ENCODE peak calls at places on chromosomes 5 and 9, in nine cellular contexts. Z is effector memory CD4-positive, alpha-beta T cell; U is body of pancreas; N is heart left ventricle; A is mesendoderm; Y is IMR-90; D is lung; C is neural progenitor cell; T is prostate gland. M is an unnamed sample. For H3K4me1 and H3K27me3, the result is how much of the 10 kb centered on the place peaks cover.

GRCh38 chr9:131239307-131239975 is 36.9 kb downstream of the FAM78A start:
- DNase-seq in Z (no peak), U (no peak), N (no peak), A (no peak), Y (no peak), D (no peak), C (no peak), T (no peak), M (no peak)

GRCh38 chr5:124438390-124439380 is 307.8 kb downstream of the ZNF608 start:
- DNase-seq in Z (no peak), U (no peak), N (no peak), A (peak), Y (no peak), D (no peak), C (peak), T (no peak), M (peak)

GRCh38 chr9:123383512-123384170 is 27.6 kb downstream of the CRB2 start:
- DNase-seq in Z (no peak), U (no peak), N (no peak), A (no peak), Y (no peak), D (no peak), C (no peak), T (no peak), M (no peak)

GRCh38 chr5:72034710-72035109 is 72.6 kb upstream of the MAP1B start:
- DNase-seq in Z (no peak), U (no peak), N (no peak), A (peak), Y (no peak), D (no peak), C (no peak), T (no peak), M (no peak)

GRCh38 chr5:92402045-92402444 is 1018.9 kb upstream of the ARRDC3 start:
- DNase-seq in Z (no peak), U (no peak), N (no peak), A (no peak), Y (peak), D (no peak), C (no peak), T (no peak), M (no peak)

GRCh38 chr5:151141535-151141934 is 16.0 kb downstream of the ANXA6 start:
- DNase-seq in Z (no peak), U (no peak), N (peak), A (no peak), Y (peak), D (no peak), C (peak), T (no peak), M (no peak)

GRCh38 chr5:65047225-65047624 is 278.5 kb downstream of the CWC27 start:
- DNase-seq in Z (no peak), U (no peak), N (no peak), A (no peak), Y (no peak), D (no peak), C (no peak), T (no peak), M (no peak)

GRCh38 chr5:141665995-141666940 is 15.1 kb upstream of the FCHSD1 start:
- DNase-seq in Z (no peak), U (no peak), N (no peak), A (no peak), Y (no peak), D (no peak), C (no peak), T (no peak), M (no peak)

GRCh38 chr9:6132650-6133049 is 83.0 kb upstream of the IL33 start:
- DNase-seq in Z (no peak), U (no peak), N (no peak), A (no peak), Y (no peak), D (no peak), C (no peak), T (no peak), M (no peak)

GRCh38 chr5:180583738-180584137 is 7.6 kb downstream of the SCGB3A1 start:
- DNase-seq in Z (no peak), U (no peak), N (no peak), A (no peak), Y (no peak), D (no peak), C (no peak), T (no peak), M (no peak)

GRCh38 chr5:51378778-51379652 is 4.2 kb upstream of the ISL1 start:
- DNase-seq in Z (no peak), U (peak), N (no peak), A (peak), Y (no peak), D (no peak), C (peak), T (no peak), M (no peak)

GRCh38 chr9:20044686-20045085 is 255.8 kb upstream of the SLC24A2 start:
- DNase-seq in Z (no peak), U (no peak), N (no peak), A (no peak), Y (peak), D (no peak), C (no peak), T (no peak), M (no peak)

GRCh38 chr5:43483210-43484048 is at the start of gene TMEM267:
- DNase-seq in Z (peak), U (peak), N (peak), A (peak), Y (peak), D (peak), C (peak), T (peak), M (peak)

GRCh38 chr9:6054280-6055099 is 39.1 kb upstream of the RANBP6 start:
- DNase-seq in Z (peak), U (peak), N (peak), A (peak), Y (peak), D (peak), C (peak), T (peak), M (no peak)

GRCh38 chr9:122346478-122347347 is 24.1 kb upstream of the PTGS1 start:
- DNase-seq in Z (no peak), U (peak), N (peak), A (peak), Y (no peak), D (peak), C (peak), T (peak), M (no peak)

GRCh38 chr5:80654054-80654390 is 430 bp upstream of the MSH3 start:
- DNase-seq in Z (no peak), U (no peak), N (peak), A (peak), Y (no peak), D (no peak), C (peak), T (no peak), M (no peak)

GRCh38 chr5:69265931-69266330 is 31.2 kb downstream of the CDK7 start:
- DNase-seq in Z (no peak), U (no peak), N (no peak), A (peak), Y (no peak), D (no peak), C (peak), T (no peak), M (no peak)

GRCh38 chr5:37836173-37837100 is 3.4 kb downstream of the GDNF start:
- DNase-seq in Z (no peak), U (no peak), N (no peak), A (peak), Y (peak), D (no peak), C (peak), T (no peak), M (no peak)

GRCh38 chr5:176762489-176762888 is 47.9 kb upstream of the UNC5A start:
- DNase-seq in Z (no peak), U (no peak), N (no peak), A (peak), Y (peak), D (no peak), C (no peak), T (no peak), M (peak)

GRCh38 chr9:89884356-89885083 is 279.7 kb downstream of the GADD45G start:
- DNase-seq in Z (no peak), U (no peak), N (peak), A (no peak), Y (no peak), D (no peak), C (no peak), T (no peak), M (peak)

GRCh38 chr5:57494104-57495098 is 11.8 kb upstream of the ACTBL2 start:
- DNase-seq in Z (no peak), U (peak), N (peak), A (peak), Y (peak), D (peak), C (no peak), T (peak), M (no peak)

GRCh38 chr5:52983731-52984620 is 5.2 kb upstream of the ITGA2 start:
- DNase-seq in Z (no peak), U (no peak), N (no peak), A (peak), Y (peak), D (no peak), C (no peak), T (no peak), M (no peak)

GRCh38 chr5:127942246-127943060 is 141.1 kb upstream of the SLC12A2 start:
- DNase-seq in Z (no peak), U (no peak), N (no peak), A (no peak), Y (peak), D (no peak), C (no peak), T (no peak), M (peak)

GRCh38 chr5:141077826-141078225 is 16.6 kb upstream of the PCDHB2 start:
- DNase-seq in Z (no peak), U (peak), N (no peak), A (no peak), Y (no peak), D (no peak), C (no peak), T (no peak), M (no peak)

GRCh38 chr9:1009101-1009707 is 32.7 kb downstream of the DMRT3 start:
- DNase-seq in Z (peak), U (peak), N (peak), A (peak), Y (peak), D (peak), C (peak), T (peak), M (no peak)

GRCh38 chr9:123996731-123997421 is 14.7 kb upstream of the LHX2 start:
- DNase-seq in Z (no peak), U (no peak), N (no peak), A (peak), Y (no peak), D (peak), C (peak), T (no peak), M (no peak)

GRCh38 chr5:128060644-128061388 is 22.8 kb upstream of the SLC12A2 start:
- DNase-seq in Z (no peak), U (no peak), N (no peak), A (no peak), Y (no peak), D (no peak), C (no peak), T (no peak), M (no peak)

GRCh38 chr5:95801532-95801931 is 21.0 kb downstream of the GLRX start:
- DNase-seq in Z (no peak), U (no peak), N (no peak), A (no peak), Y (no peak), D (no peak), C (no peak), T (no peak), M (peak)

GRCh38 chr5:175773534-175774070 is 97.8 kb upstream of the CPLX2 start:
- DNase-seq in Z (no peak), U (no peak), N (no peak), A (peak), Y (no peak), D (no peak), C (no peak), T (no peak), M (peak)

GRCh38 chr9:94919376-94920098 is 193.0 kb downstream of the AOPEP start:
- DNase-seq in Z (no peak), U (no peak), N (no peak), A (no peak), Y (peak), D (no peak), C (no peak), T (no peak), M (no peak)

GRCh38 chr9:94916956-94917355 is 190.5 kb downstream of the AOPEP start:
- DNase-seq in Z (no peak), U (no peak), N (no peak), A (no peak), Y (no peak), D (no peak), C (no peak), T (peak), M (no peak)

GRCh38 chr9:94915476-94916450 is 189.3 kb downstream of the AOPEP start:
- DNase-seq in Z (no peak), U (no peak), N (no peak), A (no peak), Y (no peak), D (no peak), C (no peak), T (no peak), M (peak)

GRCh38 chr9:94920439-94920951 is 194.0 kb downstream of the AOPEP start:
- DNase-seq in Z (no peak), U (no peak), N (no peak), A (peak), Y (peak), D (peak), C (no peak), T (no peak), M (no peak)

GRCh38 chr9:94918038-94918753 is 191.7 kb downstream of the AOPEP start:
- DNase-seq in Z (no peak), U (no peak), N (no peak), A (no peak), Y (no peak), D (no peak), C (no peak), T (no peak), M (peak)
- H3K4me1 ChIP-seq in Z (under half), U (under half), N (half or more), A (under half), Y (under half), D (under half), C (under half), T (under half), M (half or more)

GRCh38 chr9:97938081-97938644 is at the start of gene HEMGN:
- DNase-seq in Z (peak), U (no peak), N (no peak), A (no peak), Y (no peak), D (no peak), C (no peak), T (no peak), M (no peak)
- H3K27me3 ChIP-seq in Z (under half), U (under half), N (under half), A (under half), Y (half or more), D (under half), C (half or more), T (under half), M (under half)

GRCh38 chr5:1946776-1947175 is 64.1 kb upstream of the IRX4 start:
- DNase-seq in Z (no peak), U (no peak), N (peak), A (no peak), Y (no peak), D (no peak), C (no peak), T (no peak), M (no peak)

GRCh38 chr5:1948663-1949191 is 66.0 kb upstream of the IRX4 start:
- DNase-seq in Z (no peak), U (no peak), N (peak), A (no peak), Y (no peak), D (no peak), C (no peak), T (peak), M (no peak)

GRCh38 chr5:1946122-1946677 is 63.5 kb upstream of the IRX4 start:
- DNase-seq in Z (no peak), U (no peak), N (peak), A (no peak), Y (no peak), D (no peak), C (no peak), T (no peak), M (no peak)

GRCh38 chr5:1949253-1949652 is 66.5 kb upstream of the IRX4 start:
- DNase-seq in Z (no peak), U (no peak), N (no peak), A (no peak), Y (no peak), D (no peak), C (no peak), T (no peak), M (no peak)

DNA sequence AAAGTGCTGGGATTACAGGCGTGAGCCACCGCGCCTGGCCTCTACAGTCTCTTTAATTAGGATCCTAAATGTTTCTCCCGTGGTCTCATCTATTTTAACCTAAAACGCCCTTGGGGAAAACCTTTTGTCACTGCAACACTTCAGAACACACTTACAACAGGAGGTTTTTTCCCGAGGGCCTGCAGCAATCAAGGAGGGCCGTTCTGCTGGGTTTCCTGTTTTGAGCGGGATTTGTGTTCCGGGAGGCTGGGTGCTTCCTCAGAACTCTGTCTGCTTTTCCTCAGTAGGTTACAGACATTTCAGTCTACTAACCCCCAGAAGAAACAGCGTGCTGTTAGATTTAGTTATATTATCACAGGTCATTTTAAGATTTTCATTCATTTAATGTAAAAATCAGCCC is 65.4 kb upstream of the IRX4 start:
- DNase-seq in Z (no peak), U (no peak), N (no peak), A (peak), Y (no peak), D (no peak), C (no peak), T (no peak), M (no peak)
- H3K4me1 ChIP-seq in Z (under half), U (under half), N (under half), A (under half), Y (under half), D (under half), C (under half), T (under half), M (under half)

GRCh38 chr9:76886318-76886717 is 19.6 kb downstream of the PRUNE2 start:
- DNase-seq in Z (no peak), U (no peak), N (no peak), A (no peak), Y (no peak), D (no peak), C (no peak), T (no peak), M (no peak)

GRCh38 chr9:76884823-76885222 is 21.1 kb downstream of the PRUNE2 start:
- DNase-seq in Z (no peak), U (no peak), N (no peak), A (no peak), Y (no peak), D (no peak), C (no peak), T (no peak), M (no peak)

GRCh38 chr9:76883341-76883740 is 22.6 kb downstream of the PRUNE2 start:
- DNase-seq in Z (no peak), U (no peak), N (no peak), A (peak), Y (no peak), D (no peak), C (no peak), T (no peak), M (no peak)

GRCh38 chr9:76880210-76880609 is 25.7 kb downstream of the PRUNE2 start:
- DNase-seq in Z (no peak), U (no peak), N (no peak), A (no peak), Y (no peak), D (no peak), C (no peak), T (no peak), M (no peak)

DNA sequence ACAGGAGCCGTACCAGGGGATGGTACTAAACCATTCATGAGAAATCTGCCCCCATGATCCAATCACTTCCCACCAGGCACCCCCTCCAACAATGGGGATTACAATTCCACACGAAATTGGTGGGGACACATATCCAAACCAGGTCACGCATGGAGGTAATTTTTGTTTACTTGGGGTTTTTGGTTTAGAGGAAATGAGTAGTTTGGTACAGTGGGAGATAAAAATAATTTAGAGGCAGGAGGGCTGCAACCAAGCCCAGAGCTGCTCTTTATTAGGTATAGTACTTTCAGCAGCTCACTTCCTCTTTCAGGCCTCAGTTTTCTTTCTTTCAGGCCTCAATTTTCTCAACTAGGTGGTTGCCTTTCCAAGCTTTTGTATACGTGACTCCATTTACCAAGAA is 23.2 kb downstream of the PRUNE2 start:
- DNase-seq in Z (no peak), U (no peak), N (no peak), A (no peak), Y (no peak), D (no peak), C (no peak), T (no peak), M (no peak)
- H3K27me3 ChIP-seq in Z (under half), U (under half), N (under half), A (under half), Y (under half), D (under half), C (under half), T (under half), M (under half)

DNA sequence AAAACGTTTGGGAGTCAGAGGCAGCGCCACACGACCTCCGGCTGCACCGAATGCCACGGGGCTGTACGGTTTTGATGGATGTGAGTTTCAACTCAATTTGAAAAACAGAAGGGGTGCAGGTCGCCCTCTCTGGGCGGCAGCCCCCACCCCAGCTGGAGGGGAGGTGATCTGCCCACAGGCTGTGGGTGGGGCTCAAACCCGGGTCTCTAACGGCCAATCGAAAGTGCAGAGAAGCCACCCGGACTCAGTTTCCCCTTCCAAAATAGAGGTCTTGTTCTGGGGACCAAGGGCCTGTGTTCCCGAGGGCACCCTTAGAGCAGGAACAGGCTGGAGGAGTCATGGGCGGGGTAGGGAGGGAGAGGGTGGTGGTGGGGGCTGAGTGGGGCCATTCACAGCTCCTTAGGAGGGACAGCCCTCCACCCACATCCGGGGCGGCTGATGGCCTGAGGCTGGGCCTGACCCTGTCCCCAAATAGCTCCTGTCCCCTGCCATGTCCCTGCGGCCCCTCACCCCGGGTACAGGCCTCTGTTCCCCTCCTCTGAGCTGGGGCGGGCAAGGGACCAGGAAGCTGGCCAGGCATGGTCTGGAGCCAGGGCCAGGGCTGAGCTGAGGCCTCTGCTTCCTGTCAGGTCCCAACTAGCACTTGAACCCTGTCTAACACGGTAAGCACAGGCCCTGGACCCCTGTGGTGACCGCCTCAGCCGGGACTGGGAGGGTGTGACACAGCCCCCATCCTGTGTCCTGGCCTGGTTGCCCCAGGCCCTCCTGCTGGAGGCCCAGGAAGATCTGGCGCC is 22.6 kb upstream of the NOTCH1 start:
- DNase-seq in Z (no peak), U (no peak), N (no peak), A (peak), Y (no peak), D (no peak), C (no peak), T (no peak), M (no peak)
- H3K4me1 ChIP-seq in Z (under half), U (under half), N (half or more), A (under half), Y (under half), D (under half), C (half or more), T (under half), M (half or more)

DNA sequence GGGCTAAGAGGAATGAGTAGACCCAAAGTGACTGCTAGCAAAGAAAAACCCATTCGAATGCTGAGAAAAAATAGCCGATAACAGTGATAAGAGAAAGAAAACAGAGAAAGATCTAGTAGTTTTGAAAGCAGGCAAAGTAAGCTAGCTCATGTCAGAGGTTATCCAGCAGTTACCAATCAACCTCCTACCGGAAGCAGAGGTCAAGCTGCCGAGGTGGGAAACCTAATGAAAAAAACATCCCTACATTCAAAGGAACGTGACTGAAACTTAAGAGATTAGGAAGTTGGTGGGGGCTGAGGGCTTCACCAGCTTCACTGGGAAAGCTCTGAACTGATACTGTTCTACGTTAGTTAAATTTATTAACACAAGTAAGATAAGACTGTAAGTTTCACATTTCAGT is 32.6 kb downstream of the SSBP2 start:
- DNase-seq in Z (no peak), U (no peak), N (no peak), A (peak), Y (no peak), D (no peak), C (peak), T (no peak), M (no peak)
- H3K27me3 ChIP-seq in Z (under half), U (under half), N (under half), A (under half), Y (under half), D (under half), C (under half), T (under half), M (under half)

GRCh38 chr5:60763061-60763460 is 63.1 kb upstream of the DEPDC1B start:
- DNase-seq in Z (no peak), U (no peak), N (no peak), A (no peak), Y (no peak), D (no peak), C (no peak), T (no peak), M (no peak)
- H3K4me1 ChIP-seq in Z (under half), U (under half), N (under half), A (under half), Y (under half), D (under half), C (under half), T (under half), M (under half)

M was measured in esophagus muscularis mucosa.